ENCODE peak calls at places on chromosome 15, in six cellular contexts. One of them, this sample, is unnamed.

GRCh38 chr15:34365073-34365825 is 1.7 kb downstream of the LPCAT4 start:
- DNase-seq in foreskin fibroblast: no peak
- DNase-seq in adrenal gland: no peak
- DNase-seq in neuronal stem cell: no peak
- DNase-seq in BE2C: no peak
- DNase-seq in fibroblast of mammary gland: no peak
- DNase-seq in this sample: no peak

GRCh38 chr15:27490867-27491595 is 520.0 kb downstream of the GABRG3 start:
- DNase-seq in foreskin fibroblast: no peak
- DNase-seq in neuronal stem cell: no peak
- DNase-seq in adrenal gland: no peak
- DNase-seq in fibroblast of mammary gland: no peak
- DNase-seq in BE2C: no peak
- DNase-seq in this sample: no peak

GRCh38 chr15:38652998-38653397 is 88.4 kb upstream of the RASGRP1 start:
- DNase-seq in neuronal stem cell: no peak
- DNase-seq in BE2C: no peak
- DNase-seq in foreskin fibroblast: no peak
- DNase-seq in adrenal gland: no peak
- DNase-seq in fibroblast of mammary gland: no peak
- DNase-seq in this sample: no peak

GRCh38 chr15:43151688-43152087 is 18.3 kb downstream of the TMEM62 start:
- DNase-seq in adrenal gland: no peak
- DNase-seq in fibroblast of mammary gland: no peak
- DNase-seq in neuronal stem cell: no peak
- DNase-seq in foreskin fibroblast: no peak
- DNase-seq in BE2C: no peak
- DNase-seq in this sample: no peak

GRCh38 chr15:44882499-44882968 is 74.0 kb upstream of the TERB2 start:
- DNase-seq in BE2C: no peak
- DNase-seq in foreskin fibroblast: no peak
- DNase-seq in adrenal gland: no peak
- DNase-seq in neuronal stem cell: no peak
- DNase-seq in fibroblast of mammary gland: no peak
- DNase-seq in this sample: no peak

GRCh38 chr15:39140060-39140604 is 440.7 kb upstream of the THBS1 start:
- DNase-seq in neuronal stem cell: no peak
- DNase-seq in adrenal gland: peak; percentile 47
- DNase-seq in foreskin fibroblast: peak; percentile 92
- DNase-seq in fibroblast of mammary gland: peak; percentile 91
- DNase-seq in BE2C: peak; percentile 81
- DNase-seq in this sample: peak; percentile 81

GRCh38 chr15:90203922-90204321 is 2.8 kb downstream of the SEMA4B start:
- DNase-seq in BE2C: peak; percentile 67
- DNase-seq in neuronal stem cell: no peak
- DNase-seq in fibroblast of mammary gland: peak; percentile 16
- DNase-seq in adrenal gland: no peak
- DNase-seq in foreskin fibroblast: no peak
- DNase-seq in this sample: peak; percentile 62

GRCh38 chr15:70783610-70784021 is 20.3 kb upstream of the UACA start:
- DNase-seq in BE2C: no peak
- DNase-seq in foreskin fibroblast: no peak
- DNase-seq in adrenal gland: peak; percentile 49
- DNase-seq in fibroblast of mammary gland: peak; percentile 81
- DNase-seq in neuronal stem cell: no peak
- DNase-seq in this sample: peak; percentile 63

DNA sequence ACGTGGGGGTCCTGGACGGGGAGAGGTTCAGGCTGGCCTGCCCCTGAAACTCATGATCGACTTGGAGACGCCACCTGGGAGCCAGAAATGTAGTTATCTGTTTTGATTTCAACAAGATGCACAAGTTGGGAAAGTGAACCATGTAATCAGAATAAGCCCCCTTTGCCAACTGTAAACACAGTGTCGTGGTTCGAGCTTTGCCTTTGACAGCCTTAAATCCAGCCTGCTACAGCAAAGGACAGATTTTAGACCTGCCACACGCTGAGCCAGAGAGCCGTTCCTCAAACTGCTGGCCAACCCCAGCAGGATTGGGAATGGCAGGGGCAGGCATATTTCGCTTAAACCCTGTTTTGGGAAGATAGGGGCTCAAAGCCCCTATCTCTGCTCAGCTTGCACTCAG is 246.3 kb upstream of the TPM1 start:
- DNase-seq in foreskin fibroblast: no peak
- DNase-seq in BE2C: no peak
- DNase-seq in neuronal stem cell: no peak
- DNase-seq in adrenal gland: no peak
- DNase-seq in fibroblast of mammary gland: no peak
- DNase-seq in this sample: no peak
- H3K4me3 ChIP-seq in foreskin fibroblast: no peak overlapping the region
- H3K4me3 ChIP-seq in BE2C: no peak overlapping the region
- H3K4me3 ChIP-seq in neuronal stem cell: no peak overlapping the region
- H3K4me3 ChIP-seq in adrenal gland: no peak overlapping the region
- H3K4me3 ChIP-seq in fibroblast of mammary gland: no peak overlapping the region
- H3K4me3 ChIP-seq in this sample: no peak overlapping the region

DNA sequence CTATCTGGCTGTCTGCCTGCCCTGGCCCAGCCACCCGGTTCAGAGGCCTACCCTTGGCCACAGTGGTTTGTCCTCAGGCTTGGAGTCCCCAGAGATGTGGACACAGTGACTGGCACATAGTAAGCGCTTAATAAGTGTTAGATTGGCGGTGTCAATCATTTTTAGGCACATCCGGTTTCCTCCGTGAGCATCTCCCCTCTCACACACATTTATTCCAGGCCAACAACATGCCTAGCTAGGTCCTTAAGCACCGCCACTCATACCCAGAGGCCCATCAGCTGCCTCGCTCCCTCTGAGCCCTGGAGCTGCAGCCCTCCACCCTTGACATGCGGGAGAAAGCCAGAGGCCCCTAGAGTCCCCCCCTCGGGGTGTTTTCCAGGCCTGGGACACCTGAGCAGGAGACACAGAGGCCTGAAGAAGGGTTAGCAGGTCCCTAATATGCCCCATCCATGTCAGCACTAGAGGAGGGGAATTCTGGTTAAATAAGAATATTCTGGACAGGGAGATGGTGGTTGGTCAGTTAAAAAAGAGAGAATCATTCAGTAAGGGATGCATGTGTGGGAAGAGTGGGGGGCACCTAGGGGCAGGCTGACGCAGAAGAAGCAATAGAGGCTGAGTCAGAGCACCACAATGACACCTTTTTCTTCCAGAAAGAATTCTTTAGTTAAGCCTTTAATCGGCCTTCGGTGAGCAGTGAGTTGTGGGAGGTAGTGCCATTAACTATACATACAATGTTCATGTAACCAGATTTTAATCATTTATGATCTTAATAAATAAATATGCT is 22.3 kb downstream of the NR2F2 start:
- DNase-seq in fibroblast of mammary gland: peak; percentile 64
- DNase-seq in BE2C: no peak
- DNase-seq in adrenal gland: no peak
- DNase-seq in neuronal stem cell: no peak
- DNase-seq in foreskin fibroblast: no peak
- DNase-seq in this sample: no peak
- H3K4me3 ChIP-seq in fibroblast of mammary gland: no peak overlapping the region
- H3K4me3 ChIP-seq in BE2C: no peak overlapping the region
- H3K4me3 ChIP-seq in adrenal gland: no peak overlapping the region
- H3K4me3 ChIP-seq in neuronal stem cell: no peak overlapping the region
- H3K4me3 ChIP-seq in foreskin fibroblast: no peak overlapping the region
- H3K4me3 ChIP-seq in this sample: no peak overlapping the region

GRCh38 chr15:86620113-86620512 is 540.4 kb downstream of the AGBL1 start:
- DNase-seq in BE2C: no peak
- DNase-seq in adrenal gland: no peak
- DNase-seq in fibroblast of mammary gland: no peak
- DNase-seq in neuronal stem cell: no peak
- DNase-seq in foreskin fibroblast: no peak
- DNase-seq in this sample: no peak

GRCh38 chr15:86620636-86621349 is 541.1 kb downstream of the AGBL1 start:
- DNase-seq in adrenal gland: no peak
- DNase-seq in foreskin fibroblast: no peak
- DNase-seq in BE2C: no peak
- DNase-seq in neuronal stem cell: no peak
- DNase-seq in fibroblast of mammary gland: no peak
- DNase-seq in this sample: no peak

GRCh38 chr15:86629409-86629808 is 549.7 kb downstream of the AGBL1 start:
- DNase-seq in foreskin fibroblast: no peak
- DNase-seq in neuronal stem cell: no peak
- DNase-seq in fibroblast of mammary gland: no peak
- DNase-seq in adrenal gland: no peak
- DNase-seq in BE2C: no peak
- DNase-seq in this sample: no peak

GRCh38 chr15:86623236-86623635 is 543.6 kb downstream of the AGBL1 start:
- DNase-seq in adrenal gland: no peak
- DNase-seq in fibroblast of mammary gland: no peak
- DNase-seq in BE2C: no peak
- DNase-seq in neuronal stem cell: no peak
- DNase-seq in foreskin fibroblast: no peak
- DNase-seq in this sample: no peak

GRCh38 chr15:86624261-86625036 is 544.8 kb downstream of the AGBL1 start:
- DNase-seq in BE2C: peak; percentile 49
- DNase-seq in fibroblast of mammary gland: peak; percentile 81
- DNase-seq in foreskin fibroblast: peak; percentile 12
- DNase-seq in neuronal stem cell: peak; percentile 61
- DNase-seq in adrenal gland: peak; percentile 94
- DNase-seq in this sample: peak; percentile 63
- H3K4me3 ChIP-seq in BE2C: no peak overlapping the region
- H3K4me3 ChIP-seq in fibroblast of mammary gland: no peak overlapping the region
- H3K4me3 ChIP-seq in foreskin fibroblast: no peak overlapping the region
- H3K4me3 ChIP-seq in neuronal stem cell: no peak overlapping the region
- H3K4me3 ChIP-seq in adrenal gland: no peak overlapping the region
- H3K4me3 ChIP-seq in this sample: no peak overlapping the region

GRCh38 chr15:40357246-40357645 is 773 bp upstream of the DISP2 start:
- DNase-seq in foreskin fibroblast: no peak
- DNase-seq in neuronal stem cell: no peak
- DNase-seq in BE2C: no peak
- DNase-seq in fibroblast of mammary gland: no peak
- DNase-seq in adrenal gland: no peak
- DNase-seq in this sample: no peak
- H3K4me3 ChIP-seq in foreskin fibroblast: no peak overlapping the region
- H3K4me3 ChIP-seq in neuronal stem cell: peak overlapping the region; percentile 53
- H3K4me3 ChIP-seq in BE2C: peak overlapping the region; percentile 70
- H3K4me3 ChIP-seq in fibroblast of mammary gland: no peak overlapping the region
- H3K4me3 ChIP-seq in adrenal gland: no peak overlapping the region
- H3K4me3 ChIP-seq in this sample: no peak overlapping the region

DNA sequence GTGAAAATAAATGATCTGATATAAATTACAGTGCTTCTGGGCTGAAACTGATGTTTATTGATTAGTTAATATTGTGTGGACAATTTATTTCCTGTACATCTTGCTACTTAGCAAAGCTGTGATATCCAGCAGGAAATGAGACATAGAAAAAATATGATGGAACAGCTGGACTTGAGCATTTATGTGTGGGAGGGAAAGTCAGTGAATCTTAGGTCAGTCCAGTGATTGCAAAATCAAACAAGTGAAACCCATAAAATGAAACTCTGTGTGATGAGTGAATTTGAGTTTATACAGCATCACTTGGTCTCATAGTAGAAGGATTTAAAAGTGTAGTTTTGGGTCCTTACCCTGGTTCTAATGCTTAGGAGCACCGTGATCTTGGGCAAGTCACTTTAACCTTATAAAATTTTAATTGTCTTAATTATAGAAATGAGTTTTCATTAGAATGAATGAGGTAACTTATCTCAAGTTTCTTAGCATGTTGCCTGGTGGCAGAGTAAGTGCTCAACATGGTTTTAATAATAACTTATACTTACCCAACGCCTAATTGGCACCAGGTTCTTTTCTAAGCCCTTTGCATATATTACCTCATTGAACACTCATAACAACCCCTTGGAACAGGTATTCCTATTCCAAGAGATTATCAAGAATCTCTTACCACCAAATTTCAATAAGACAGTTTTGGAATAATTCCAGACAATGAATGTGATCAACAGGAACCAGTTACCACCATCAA is 194.6 kb downstream of the ADAMTSL3 start:
- DNase-seq in BE2C: no peak
- DNase-seq in fibroblast of mammary gland: peak; percentile 97
- DNase-seq in adrenal gland: no peak
- DNase-seq in neuronal stem cell: no peak
- DNase-seq in foreskin fibroblast: peak; percentile 88
- DNase-seq in this sample: no peak
- H3K4me3 ChIP-seq in BE2C: no peak overlapping the region
- H3K4me3 ChIP-seq in fibroblast of mammary gland: no peak overlapping the region
- H3K4me3 ChIP-seq in adrenal gland: no peak overlapping the region
- H3K4me3 ChIP-seq in neuronal stem cell: no peak overlapping the region
- H3K4me3 ChIP-seq in foreskin fibroblast: no peak overlapping the region
- H3K4me3 ChIP-seq in this sample: no peak overlapping the region

GRCh38 chr15:75732809-75733451 is 20.3 kb upstream of the CSPG4 start:
- DNase-seq in foreskin fibroblast: peak; percentile 48
- DNase-seq in adrenal gland: peak; percentile 59
- DNase-seq in fibroblast of mammary gland: peak; percentile 64
- DNase-seq in neuronal stem cell: peak; percentile 67
- DNase-seq in BE2C: peak; percentile 84
- DNase-seq in this sample: peak; percentile 66

GRCh38 chr15:75732206-75732808 is 19.7 kb upstream of the CSPG4 start:
- DNase-seq in adrenal gland: no peak
- DNase-seq in BE2C: no peak
- DNase-seq in fibroblast of mammary gland: no peak
- DNase-seq in neuronal stem cell: no peak
- DNase-seq in foreskin fibroblast: no peak
- DNase-seq in this sample: no peak

GRCh38 chr15:75731248-75732100 is 18.8 kb upstream of the CSPG4 start:
- DNase-seq in neuronal stem cell: no peak
- DNase-seq in fibroblast of mammary gland: peak; percentile 46
- DNase-seq in foreskin fibroblast: peak; percentile 52
- DNase-seq in adrenal gland: peak; percentile 42
- DNase-seq in BE2C: peak; percentile 46
- DNase-seq in this sample: no peak

GRCh38 chr15:75736256-75736655 is 23.6 kb upstream of the CSPG4 start:
- DNase-seq in fibroblast of mammary gland: no peak
- DNase-seq in neuronal stem cell: no peak
- DNase-seq in BE2C: no peak
- DNase-seq in foreskin fibroblast: no peak
- DNase-seq in adrenal gland: no peak
- DNase-seq in this sample: no peak

GRCh38 chr15:75733761-75734651 is 21.4 kb upstream of the CSPG4 start:
- DNase-seq in adrenal gland: no peak
- DNase-seq in foreskin fibroblast: no peak
- DNase-seq in neuronal stem cell: no peak
- DNase-seq in BE2C: no peak
- DNase-seq in fibroblast of mammary gland: no peak
- DNase-seq in this sample: no peak
- H3K4me3 ChIP-seq in adrenal gland: no peak overlapping the region
- H3K4me3 ChIP-seq in foreskin fibroblast: no peak overlapping the region
- H3K4me3 ChIP-seq in neuronal stem cell: no peak overlapping the region
- H3K4me3 ChIP-seq in BE2C: no peak overlapping the region
- H3K4me3 ChIP-seq in fibroblast of mammary gland: no peak overlapping the region
- H3K4me3 ChIP-seq in this sample: no peak overlapping the region

This sample was measured in SJSA1.